ENCODE peak calls at places on chromosome 11, in seven cellular contexts. K, R, G, A, E, P and L are unnamed samples.

GRCh38 chr11:66340596-66341501 is 4.1 kb downstream of the BRMS1 start:
- DNase-seq in K (no peak), A (no peak), P (no peak), R (no peak), G (no peak), E (no peak), L (no peak)

GRCh38 chr11:20162824-20163777 is 2.8 kb upstream of the DBX1 start:
- DNase-seq in K (no peak), R (no peak), G (no peak), P (no peak), A (peak), E (peak), L (no peak)

GRCh38 chr11:68056317-68057285 is 17.8 kb downstream of the TCIRG1 start:
- DNase-seq in E (no peak), K (no peak), P (no peak), A (no peak), R (no peak), G (no peak), L (no peak)

GRCh38 chr11:65743928-65744698 is 23.5 kb upstream of the RNASEH2C start:
- DNase-seq in G (no peak), E (peak), K (no peak), P (peak), A (peak), R (no peak), L (no peak)

GRCh38 chr11:1572200-1573076 is at the start of gene DUSP8:
- DNase-seq in E (peak), G (peak), R (no peak), K (peak), P (peak), A (peak), L (peak)

GRCh38 chr11:19723572-19724342 is 11.1 kb downstream of the NAV2 start:
- DNase-seq in E (peak), A (no peak), P (no peak), R (no peak), G (peak), K (peak), L (no peak)

GRCh38 chr11:104968365-104968855 is at the start of gene CASP4:
- DNase-seq in E (peak), P (peak), R (peak), K (no peak), A (peak), G (no peak), L (no peak)

GRCh38 chr11:69172674-69173073 is 16.9 kb downstream of the SMIM38 start:
- DNase-seq in R (no peak), E (peak), A (peak), P (no peak), G (no peak), K (no peak), L (peak)

GRCh38 chr11:125494987-125495725 is 909 bp downstream of the FEZ1 start:
- DNase-seq in R (no peak), P (peak), K (no peak), E (peak), G (no peak), A (no peak), L (no peak)

GRCh38 chr11:107882095-107882820 is 23.7 kb upstream of the SLC35F2 start:
- DNase-seq in K (no peak), G (no peak), P (no peak), R (peak), A (no peak), E (no peak), L (no peak)

GRCh38 chr11:86151188-86152005 is 82.5 kb upstream of the PICALM start:
- DNase-seq in E (peak), A (no peak), K (no peak), P (no peak), R (peak), G (no peak), L (peak)

GRCh38 chr11:34890812-34891211 is 25.4 kb downstream of the APIP start:
- DNase-seq in P (no peak), G (no peak), A (peak), E (peak), R (no peak), K (no peak), L (no peak)